ENCODE peak calls at places on chromosome 16, in nine cellular contexts. V, L, E, W, K, X, U, T and Y are unnamed samples.
A peak's percentile ranks its signal among the peaks of the same experiment; 100 is the strongest.

GRCh38 chr16:50266337-50267091 is at the start of gene ADCY7:
- DNase-seq in T (peak; percentile 85), X (peak; percentile 85), L (peak; percentile 26), E (peak; percentile 83), W (peak; percentile 93), U (no peak), V (peak; percentile 41), K (peak; percentile 57), Y (peak; percentile 81)

GRCh38 chr16:7597677-7598076 is 265.0 kb downstream of the RBFOX1 start:
- DNase-seq in T (no peak), L (no peak), X (no peak), W (no peak), E (no peak), V (no peak), K (no peak), U (no peak), Y (no peak)

GRCh38 chr16:77788196-77789084 is at the start of gene VAT1L:
- DNase-seq in U (no peak), W (peak; percentile 79), V (peak; percentile 78), X (peak; percentile 89), L (no peak), T (no peak), E (peak; percentile 49), K (peak; percentile 78), Y (peak; percentile 10)

GRCh38 chr16:77564791-77565390 is 130.1 kb upstream of the ADAMTS18 start:
- DNase-seq in U (no peak), V (no peak), L (no peak), K (no peak), T (no peak), X (no peak), W (peak; percentile 42), E (no peak), Y (no peak)

GRCh38 chr16:73015612-73016487 is 32.1 kb downstream of the ZFHX3 start:
- DNase-seq in U (peak; percentile 15), W (no peak), T (no peak), E (no peak), V (no peak), L (peak; percentile 66), X (no peak), K (no peak), Y (no peak)

GRCh38 chr16:79607587-79607986 is 7.0 kb upstream of the MAF start:
- DNase-seq in L (no peak), K (no peak), W (peak; percentile 71), X (no peak), T (no peak), E (peak; percentile 64), V (no peak), U (peak; percentile 2), Y (no peak)

GRCh38 chr16:1747934-1748333 is 23.4 kb downstream of the NME3 start:
- DNase-seq in U (no peak), L (no peak), T (no peak), E (no peak), X (no peak), V (no peak), K (no peak), W (no peak), Y (no peak)

GRCh38 chr16:74771656-74772315 is 2.8 kb downstream of the FA2H start:
- DNase-seq in U (no peak), L (no peak), K (no peak), X (no peak), V (no peak), W (no peak), T (peak; percentile 80), E (no peak), Y (no peak)

GRCh38 chr16:81515281-81515680 is 70.7 kb downstream of the CMIP start:
- DNase-seq in U (no peak), T (no peak), V (no peak), E (no peak), L (no peak), W (no peak), X (no peak), K (no peak), Y (no peak)

DNA sequence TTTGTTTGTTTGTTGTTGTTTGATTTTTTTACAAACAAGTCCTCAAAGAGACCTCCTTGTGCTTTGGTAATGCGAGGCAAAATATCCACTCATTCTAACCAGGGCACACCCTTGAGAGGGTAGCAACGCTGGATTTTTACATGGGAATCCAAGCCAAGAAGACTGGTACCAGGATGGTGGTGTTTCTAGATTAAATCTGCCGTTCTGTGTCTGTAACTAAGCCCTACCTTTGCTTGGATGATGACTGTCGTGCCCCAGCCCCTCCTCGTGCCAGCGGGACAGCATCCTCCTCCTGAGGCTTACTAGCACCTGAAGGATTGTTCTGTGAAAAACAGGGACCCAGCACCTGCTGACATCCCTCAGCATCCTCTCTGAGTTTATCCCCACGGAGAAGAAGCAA is 5.2 kb upstream of the HSBP1 start:
- DNase-seq in X (no peak), V (no peak), L (no peak), T (no peak), W (no peak), U (peak; percentile 32), E (no peak), K (peak; percentile 36), Y (no peak)
- TF ChIP-seq EZH2phosphoT487 in X (no peak), V (no peak), L (no peak), T (no peak), W (no peak), U (no peak), E (no peak), K (no peak), Y (no peak)

GRCh38 chr16:85380905-85381737 is 232.0 kb upstream of the GSE1 start:
- DNase-seq in U (no peak), L (no peak), T (no peak), K (no peak), E (no peak), V (no peak), X (no peak), W (no peak), Y (no peak)
- H3K4me2 ChIP-seq in U (no peak overlapping the region), L (no peak overlapping the region), T (no peak overlapping the region), K (no peak overlapping the region), E (peak overlapping the region; percentile 54), V (no peak overlapping the region), X (peak overlapping the region; percentile 66), W (peak overlapping the region; percentile 25), Y (no peak overlapping the region)

GRCh38 chr16:49095539-49095938 is 186.1 kb downstream of the CBLN1 start:
- DNase-seq in E (no peak), V (no peak), L (no peak), U (no peak), K (no peak), W (no peak), X (no peak), T (no peak), Y (no peak)

GRCh38 chr16:49093939-49094338 is 187.7 kb downstream of the CBLN1 start:
- DNase-seq in L (no peak), E (no peak), W (no peak), V (peak; percentile 8), K (no peak), T (no peak), X (no peak), U (no peak), Y (no peak)

GRCh38 chr16:49089533-49089932 is 192.1 kb downstream of the CBLN1 start:
- DNase-seq in U (no peak), V (no peak), L (no peak), W (no peak), T (no peak), K (no peak), E (no peak), X (no peak), Y (no peak)

GRCh38 chr16:49094471-49094870 is 187.2 kb downstream of the CBLN1 start:
- DNase-seq in W (no peak), E (no peak), U (no peak), K (no peak), V (peak; percentile 43), T (no peak), L (no peak), X (no peak), Y (no peak)

DNA sequence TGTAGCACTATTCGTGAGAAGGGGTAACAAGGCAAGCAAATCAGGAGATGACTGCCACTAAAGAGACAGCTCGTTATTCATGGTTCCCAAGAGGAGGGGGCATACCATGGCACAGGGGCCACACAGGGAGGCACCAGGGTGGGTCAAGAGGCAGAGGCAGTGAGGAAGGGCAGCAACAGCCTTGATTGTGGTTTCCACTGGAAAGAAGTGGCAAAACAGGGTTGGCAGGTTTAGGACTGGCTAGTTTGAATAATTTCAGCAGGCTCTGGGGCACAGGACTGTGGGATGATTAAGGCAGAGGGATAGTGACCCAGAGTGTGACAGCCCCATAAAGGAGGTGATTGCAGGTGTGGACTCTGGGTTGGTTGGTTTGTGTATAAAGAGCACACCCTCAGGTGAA is 188.9 kb downstream of the CBLN1 start:
- DNase-seq in L (no peak), E (no peak), W (no peak), K (no peak), X (no peak), U (peak; percentile 57), V (no peak), T (no peak), Y (no peak)
- TF ChIP-seq EZH2phosphoT487 in L (no peak), E (no peak), W (no peak), K (no peak), X (no peak), U (no peak), V (no peak), T (no peak), Y (no peak)

GRCh38 chr16:57044931-57045693 is 47.3 kb upstream of the CPNE2 start:
- DNase-seq in T (peak; percentile 31), L (no peak), E (no peak), X (no peak), K (no peak), U (no peak), W (no peak), V (no peak), Y (no peak)

GRCh38 chr16:57042157-57043111 is 49.9 kb upstream of the CPNE2 start:
- DNase-seq in U (no peak), X (no peak), T (peak; percentile 93), K (no peak), L (no peak), E (no peak), W (no peak), V (no peak), Y (peak; percentile 86)

GRCh38 chr16:57043248-57043647 is 49.1 kb upstream of the CPNE2 start:
- DNase-seq in U (no peak), L (no peak), W (no peak), E (no peak), T (peak; percentile 30), X (no peak), K (no peak), V (no peak), Y (no peak)

GRCh38 chr16:57048095-57048494 is 44.3 kb upstream of the CPNE2 start:
- DNase-seq in X (no peak), L (no peak), E (no peak), W (no peak), K (no peak), V (no peak), U (no peak), T (no peak), Y (peak; percentile 25)

DNA sequence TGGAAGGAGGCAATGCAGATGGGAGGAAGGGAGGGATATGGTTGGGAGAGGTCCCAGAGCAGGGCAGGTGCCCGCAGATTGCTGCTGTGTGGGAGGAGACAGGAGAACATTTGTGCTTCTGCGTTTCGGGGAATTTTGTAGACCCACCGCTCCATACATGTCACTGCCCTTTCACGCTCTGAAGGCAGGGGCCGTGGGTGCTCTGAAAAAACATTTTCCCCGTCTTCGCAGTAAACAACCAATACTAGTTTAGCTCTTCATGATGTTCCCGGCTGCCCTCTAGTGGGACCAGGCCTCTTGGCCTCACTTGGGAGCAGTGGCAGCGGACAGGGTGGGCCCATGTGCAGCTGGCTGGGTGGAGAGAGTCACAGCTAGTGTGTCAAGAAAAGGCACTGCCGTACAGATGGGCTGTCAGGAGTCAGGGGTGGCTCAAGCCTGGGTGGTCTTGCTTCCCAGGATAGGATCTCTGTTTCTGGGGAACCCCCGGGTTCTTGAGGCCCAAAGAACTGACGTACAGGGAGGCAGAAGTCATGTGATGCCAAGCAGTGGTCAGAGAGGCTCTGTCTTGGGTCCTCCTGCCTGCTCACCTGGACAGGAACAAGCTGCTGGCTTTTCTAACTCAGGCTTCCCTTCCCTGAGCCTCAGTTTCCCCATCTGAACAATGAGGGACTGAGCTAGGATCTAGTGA is 46.5 kb upstream of the CPNE2 start:
- DNase-seq in L (peak; percentile 21), K (peak; percentile 84), X (peak; percentile 64), V (peak; percentile 82), T (peak; percentile 92), W (peak; percentile 75), U (peak; percentile 23), E (peak; percentile 83), Y (no peak)
- H3K4me2 ChIP-seq in L (no peak overlapping the region), K (no peak overlapping the region), X (no peak overlapping the region), V (peak overlapping the region; percentile 20), T (peak overlapping the region; percentile 73), W (no peak overlapping the region), U (no peak overlapping the region), E (peak overlapping the region; percentile 63), Y (no peak overlapping the region)